ENCODE peak calls at places on chromosomes 16 and 17, in four cellular contexts. One of them, this sample, is unnamed.

GRCh38 chr16:24493859-24494258 is 45.5 kb upstream of the RBBP6 start:
- DNase-seq in bronchial epithelial cell: peak; percentile 59
- DNase-seq in activated T-helper 1 cell treated with anti-CD3 and anti-CD28 coated beads, Interleukin-2, amount 50 U/mL, for 16 hours: no peak
- DNase-seq in left ventricle myocardium inferior: no peak
- DNase-seq in this sample: no peak

GRCh38 chr17:38925263-38925995 is at the start of gene LASP1NB:
- DNase-seq in activated T-helper 1 cell treated with anti-CD3 and anti-CD28 coated beads, Interleukin-2, amount 50 U/mL, for 16 hours: no peak
- DNase-seq in left ventricle myocardium inferior: no peak
- DNase-seq in bronchial epithelial cell: no peak
- DNase-seq in this sample: peak; percentile 81

GRCh38 chr17:21453144-21453982 is 77.2 kb downstream of the KCNJ12 start:
- DNase-seq in bronchial epithelial cell: no peak
- DNase-seq in activated T-helper 1 cell treated with anti-CD3 and anti-CD28 coated beads, Interleukin-2, amount 50 U/mL, for 16 hours: no peak
- DNase-seq in left ventricle myocardium inferior: no peak
- DNase-seq in this sample: no peak

GRCh38 chr16:87541004-87541881 is 48.4 kb upstream of the ZCCHC14 start:
- DNase-seq in bronchial epithelial cell: peak; percentile 13
- DNase-seq in left ventricle myocardium inferior: peak; percentile 37
- DNase-seq in activated T-helper 1 cell treated with anti-CD3 and anti-CD28 coated beads, Interleukin-2, amount 50 U/mL, for 16 hours: no peak
- DNase-seq in this sample: no peak

GRCh38 chr16:715448-716249 is 731 bp downstream of the METRN start:
- DNase-seq in activated T-helper 1 cell treated with anti-CD3 and anti-CD28 coated beads, Interleukin-2, amount 50 U/mL, for 16 hours: no peak
- DNase-seq in left ventricle myocardium inferior: no peak
- DNase-seq in bronchial epithelial cell: no peak
- DNase-seq in this sample: no peak

GRCh38 chr17:6366144-6366755 is 68.7 kb downstream of the AIPL1 start:
- DNase-seq in left ventricle myocardium inferior: no peak
- DNase-seq in activated T-helper 1 cell treated with anti-CD3 and anti-CD28 coated beads, Interleukin-2, amount 50 U/mL, for 16 hours: no peak
- DNase-seq in bronchial epithelial cell: peak; percentile 80
- DNase-seq in this sample: no peak

GRCh38 chr16:69820926-69821541 is 58.9 kb downstream of the WWP2 start:
- DNase-seq in left ventricle myocardium inferior: no peak
- DNase-seq in bronchial epithelial cell: no peak
- DNase-seq in activated T-helper 1 cell treated with anti-CD3 and anti-CD28 coated beads, Interleukin-2, amount 50 U/mL, for 16 hours: no peak
- DNase-seq in this sample: no peak

GRCh38 chr17:17966399-17966798 is 5.8 kb downstream of the TOM1L2 start:
- DNase-seq in left ventricle myocardium inferior: no peak
- DNase-seq in activated T-helper 1 cell treated with anti-CD3 and anti-CD28 coated beads, Interleukin-2, amount 50 U/mL, for 16 hours: no peak
- DNase-seq in bronchial epithelial cell: no peak
- DNase-seq in this sample: no peak

GRCh38 chr16:47888142-47888541 is 267.7 kb downstream of the ABCC12 start:
- DNase-seq in activated T-helper 1 cell treated with anti-CD3 and anti-CD28 coated beads, Interleukin-2, amount 50 U/mL, for 16 hours: no peak
- DNase-seq in bronchial epithelial cell: peak; percentile 62
- DNase-seq in left ventricle myocardium inferior: no peak
- DNase-seq in this sample: no peak

GRCh38 chr16:4038448-4038847 is 77.8 kb downstream of the ADCY9 start:
- DNase-seq in activated T-helper 1 cell treated with anti-CD3 and anti-CD28 coated beads, Interleukin-2, amount 50 U/mL, for 16 hours: no peak
- DNase-seq in bronchial epithelial cell: no peak
- DNase-seq in left ventricle myocardium inferior: no peak
- DNase-seq in this sample: no peak

GRCh38 chr16:50742521-50743150 is 750 bp downstream of the CYLD start:
- DNase-seq in left ventricle myocardium inferior: peak; percentile 29
- DNase-seq in bronchial epithelial cell: peak; percentile 38
- DNase-seq in activated T-helper 1 cell treated with anti-CD3 and anti-CD28 coated beads, Interleukin-2, amount 50 U/mL, for 16 hours: peak; percentile 27
- DNase-seq in this sample: no peak

GRCh38 chr16:17829826-17830225 is 359.1 kb upstream of the XYLT1 start:
- DNase-seq in activated T-helper 1 cell treated with anti-CD3 and anti-CD28 coated beads, Interleukin-2, amount 50 U/mL, for 16 hours: no peak
- DNase-seq in left ventricle myocardium inferior: no peak
- DNase-seq in bronchial epithelial cell: no peak
- DNase-seq in this sample: no peak

GRCh38 chr16:87685405-87685755 is 80.4 kb downstream of the KLHDC4 start:
- DNase-seq in left ventricle myocardium inferior: no peak
- DNase-seq in bronchial epithelial cell: no peak
- DNase-seq in activated T-helper 1 cell treated with anti-CD3 and anti-CD28 coated beads, Interleukin-2, amount 50 U/mL, for 16 hours: no peak
- DNase-seq in this sample: no peak

GRCh38 chr17:81508639-81509047 is 4.0 kb downstream of the ACTG1 start:
- DNase-seq in activated T-helper 1 cell treated with anti-CD3 and anti-CD28 coated beads, Interleukin-2, amount 50 U/mL, for 16 hours: no peak
- DNase-seq in left ventricle myocardium inferior: no peak
- DNase-seq in bronchial epithelial cell: peak; percentile 76
- DNase-seq in this sample: no peak

GRCh38 chr17:43671075-43671692 is 9.5 kb upstream of the MEOX1 start:
- DNase-seq in left ventricle myocardium inferior: no peak
- DNase-seq in bronchial epithelial cell: no peak
- DNase-seq in activated T-helper 1 cell treated with anti-CD3 and anti-CD28 coated beads, Interleukin-2, amount 50 U/mL, for 16 hours: no peak
- DNase-seq in this sample: no peak

GRCh38 chr17:78075545-78075944 is 53.0 kb downstream of the TMC6 start:
- DNase-seq in activated T-helper 1 cell treated with anti-CD3 and anti-CD28 coated beads, Interleukin-2, amount 50 U/mL, for 16 hours: no peak
- DNase-seq in bronchial epithelial cell: no peak
- DNase-seq in left ventricle myocardium inferior: no peak
- DNase-seq in this sample: no peak

GRCh38 chr16:30762991-30763725 is 1.0 kb downstream of the RNF40 start:
- DNase-seq in bronchial epithelial cell: no peak
- DNase-seq in left ventricle myocardium inferior: no peak
- DNase-seq in activated T-helper 1 cell treated with anti-CD3 and anti-CD28 coated beads, Interleukin-2, amount 50 U/mL, for 16 hours: no peak
- DNase-seq in this sample: no peak

GRCh38 chr17:69609495-69610315 is 195.2 kb downstream of the MAP2K6 start:
- DNase-seq in activated T-helper 1 cell treated with anti-CD3 and anti-CD28 coated beads, Interleukin-2, amount 50 U/mL, for 16 hours: no peak
- DNase-seq in left ventricle myocardium inferior: no peak
- DNase-seq in bronchial epithelial cell: peak; percentile 35
- DNase-seq in this sample: no peak

GRCh38 chr17:27294689-27295630 is 1.0 kb downstream of the WSB1 start:
- DNase-seq in left ventricle myocardium inferior: no peak
- DNase-seq in bronchial epithelial cell: peak; percentile 79
- DNase-seq in activated T-helper 1 cell treated with anti-CD3 and anti-CD28 coated beads, Interleukin-2, amount 50 U/mL, for 16 hours: no peak
- DNase-seq in this sample: peak; percentile 75

GRCh38 chr16:66278604-66279262 is 87.8 kb upstream of the CDH5 start:
- DNase-seq in left ventricle myocardium inferior: no peak
- DNase-seq in activated T-helper 1 cell treated with anti-CD3 and anti-CD28 coated beads, Interleukin-2, amount 50 U/mL, for 16 hours: no peak
- DNase-seq in bronchial epithelial cell: peak; percentile 96
- DNase-seq in this sample: no peak

GRCh38 chr17:13557077-13557476 is 44.7 kb downstream of the HS3ST3A1 start:
- DNase-seq in left ventricle myocardium inferior: no peak
- DNase-seq in activated T-helper 1 cell treated with anti-CD3 and anti-CD28 coated beads, Interleukin-2, amount 50 U/mL, for 16 hours: no peak
- DNase-seq in bronchial epithelial cell: peak; percentile 5
- DNase-seq in this sample: no peak

GRCh38 chr16:73040136-73040535 is 7.8 kb downstream of the ZFHX3 start:
- DNase-seq in bronchial epithelial cell: no peak
- DNase-seq in activated T-helper 1 cell treated with anti-CD3 and anti-CD28 coated beads, Interleukin-2, amount 50 U/mL, for 16 hours: no peak
- DNase-seq in left ventricle myocardium inferior: no peak
- DNase-seq in this sample: no peak

GRCh38 chr16:68421076-68421475 is 27.2 kb downstream of the SMPD3 start:
- DNase-seq in bronchial epithelial cell: no peak
- DNase-seq in left ventricle myocardium inferior: no peak
- DNase-seq in activated T-helper 1 cell treated with anti-CD3 and anti-CD28 coated beads, Interleukin-2, amount 50 U/mL, for 16 hours: no peak
- DNase-seq in this sample: no peak

GRCh38 chr16:85796599-85796998 is 2.7 kb downstream of the EMC8 start:
- DNase-seq in bronchial epithelial cell: no peak
- DNase-seq in activated T-helper 1 cell treated with anti-CD3 and anti-CD28 coated beads, Interleukin-2, amount 50 U/mL, for 16 hours: no peak
- DNase-seq in left ventricle myocardium inferior: no peak
- DNase-seq in this sample: no peak

GRCh38 chr16:75471723-75472634 is 7.5 kb upstream of the TMEM170A start:
- DNase-seq in bronchial epithelial cell: peak; percentile 59
- DNase-seq in activated T-helper 1 cell treated with anti-CD3 and anti-CD28 coated beads, Interleukin-2, amount 50 U/mL, for 16 hours: peak; percentile 20
- DNase-seq in left ventricle myocardium inferior: no peak
- DNase-seq in this sample: peak; percentile 21

GRCh38 chr17:76080207-76080933 is 1.4 kb downstream of the ZACN start:
- DNase-seq in bronchial epithelial cell: no peak
- DNase-seq in left ventricle myocardium inferior: no peak
- DNase-seq in activated T-helper 1 cell treated with anti-CD3 and anti-CD28 coated beads, Interleukin-2, amount 50 U/mL, for 16 hours: no peak
- DNase-seq in this sample: no peak

GRCh38 chr17:42111901-42112551 is 488 bp downstream of the DHX58 start:
- DNase-seq in bronchial epithelial cell: peak; percentile 38
- DNase-seq in activated T-helper 1 cell treated with anti-CD3 and anti-CD28 coated beads, Interleukin-2, amount 50 U/mL, for 16 hours: no peak
- DNase-seq in left ventricle myocardium inferior: no peak
- DNase-seq in this sample: no peak

GRCh38 chr17:20008242-20009051 is 712 bp upstream of the SPECC1 start:
- DNase-seq in left ventricle myocardium inferior: peak; percentile 20
- DNase-seq in activated T-helper 1 cell treated with anti-CD3 and anti-CD28 coated beads, Interleukin-2, amount 50 U/mL, for 16 hours: no peak
- DNase-seq in bronchial epithelial cell: peak; percentile 22
- DNase-seq in this sample: no peak

GRCh38 chr17:28057731-28058246 is 15.3 kb downstream of the NLK start:
- DNase-seq in left ventricle myocardium inferior: no peak
- DNase-seq in activated T-helper 1 cell treated with anti-CD3 and anti-CD28 coated beads, Interleukin-2, amount 50 U/mL, for 16 hours: no peak
- DNase-seq in bronchial epithelial cell: peak; percentile 84
- DNase-seq in this sample: peak; percentile 53